ENCODE peak calls at places on chromosome 1, in eight cellular contexts. One of them, this sample, is unnamed. For H3K36me3, the result is how much of the 10 kb centered on the place peaks cover.

GRCh38 chr1:189693140-189693539 is 784.5 kb downstream of the BRINP3 start:
- DNase-seq in SK-N-SH: no peak
- DNase-seq in GM12878: no peak
- DNase-seq in transverse colon: no peak
- DNase-seq in tibial nerve: no peak
- DNase-seq in K562: no peak
- DNase-seq in stomach: no peak
- DNase-seq in sigmoid colon: no peak
- DNase-seq in this sample: no peak

GRCh38 chr1:91160363-91161075 is 138.7 kb upstream of the ZNF644 start:
- DNase-seq in SK-N-SH: no peak
- DNase-seq in GM12878: no peak
- DNase-seq in transverse colon: no peak
- DNase-seq in tibial nerve: no peak
- DNase-seq in K562: no peak
- DNase-seq in stomach: no peak
- DNase-seq in sigmoid colon: no peak
- DNase-seq in this sample: no peak

GRCh38 chr1:32808580-32808979 is 8.6 kb downstream of the YARS1 start:
- DNase-seq in SK-N-SH: no peak
- DNase-seq in GM12878: no peak
- DNase-seq in transverse colon: no peak
- DNase-seq in tibial nerve: no peak
- DNase-seq in K562: no peak
- DNase-seq in stomach: no peak
- DNase-seq in sigmoid colon: no peak
- DNase-seq in this sample: no peak

GRCh38 chr1:233440952-233441401 is 113.5 kb downstream of the MAP3K21 start:
- DNase-seq in SK-N-SH: peak
- DNase-seq in GM12878: peak
- DNase-seq in transverse colon: no peak
- DNase-seq in tibial nerve: peak
- DNase-seq in K562: peak
- DNase-seq in stomach: no peak
- DNase-seq in sigmoid colon: no peak
- DNase-seq in this sample: no peak

GRCh38 chr1:66527688-66528087 is 6.3 kb upstream of the SGIP1 start:
- DNase-seq in SK-N-SH: no peak
- DNase-seq in GM12878: no peak
- DNase-seq in transverse colon: no peak
- DNase-seq in tibial nerve: no peak
- DNase-seq in K562: no peak
- DNase-seq in stomach: no peak
- DNase-seq in sigmoid colon: no peak
- DNase-seq in this sample: no peak

GRCh38 chr1:15218287-15219279 is 28.4 kb upstream of the FHAD1 start:
- DNase-seq in SK-N-SH: peak
- DNase-seq in GM12878: peak
- DNase-seq in transverse colon: no peak
- DNase-seq in tibial nerve: no peak
- DNase-seq in K562: no peak
- DNase-seq in stomach: no peak
- DNase-seq in sigmoid colon: peak
- DNase-seq in this sample: peak

GRCh38 chr1:195604287-195604686 is 1004.0 kb downstream of the KCNT2 start:
- DNase-seq in SK-N-SH: no peak
- DNase-seq in GM12878: no peak
- DNase-seq in transverse colon: no peak
- DNase-seq in tibial nerve: no peak
- DNase-seq in K562: no peak
- DNase-seq in stomach: no peak
- DNase-seq in sigmoid colon: no peak
- DNase-seq in this sample: no peak

GRCh38 chr1:217721692-217722091 is 90.5 kb downstream of the SPATA17 start:
- DNase-seq in SK-N-SH: no peak
- DNase-seq in GM12878: no peak
- DNase-seq in transverse colon: no peak
- DNase-seq in tibial nerve: no peak
- DNase-seq in K562: no peak
- DNase-seq in stomach: no peak
- DNase-seq in sigmoid colon: no peak
- DNase-seq in this sample: no peak

GRCh38 chr1:116982319-116983004 is 19.1 kb upstream of the CD101 start:
- DNase-seq in SK-N-SH: no peak
- DNase-seq in GM12878: no peak
- DNase-seq in transverse colon: peak
- DNase-seq in tibial nerve: no peak
- DNase-seq in K562: no peak
- DNase-seq in stomach: no peak
- DNase-seq in sigmoid colon: no peak
- DNase-seq in this sample: no peak

GRCh38 chr1:4733446-4734175 is 79.2 kb downstream of the AJAP1 start:
- DNase-seq in SK-N-SH: no peak
- DNase-seq in GM12878: no peak
- DNase-seq in transverse colon: no peak
- DNase-seq in tibial nerve: no peak
- DNase-seq in K562: no peak
- DNase-seq in stomach: no peak
- DNase-seq in sigmoid colon: no peak
- DNase-seq in this sample: no peak

GRCh38 chr1:64986903-64987871 is 20.8 kb upstream of the JAK1 start:
- DNase-seq in SK-N-SH: no peak
- DNase-seq in GM12878: peak
- DNase-seq in transverse colon: no peak
- DNase-seq in tibial nerve: peak
- DNase-seq in K562: no peak
- DNase-seq in stomach: no peak
- DNase-seq in sigmoid colon: no peak
- DNase-seq in this sample: no peak

GRCh38 chr1:206529425-206529824 is 22.1 kb downstream of the RASSF5 start:
- DNase-seq in SK-N-SH: no peak
- DNase-seq in GM12878: no peak
- DNase-seq in transverse colon: no peak
- DNase-seq in tibial nerve: no peak
- DNase-seq in K562: no peak
- DNase-seq in stomach: no peak
- DNase-seq in sigmoid colon: peak
- DNase-seq in this sample: no peak

GRCh38 chr1:66275083-66275482 is 258.9 kb upstream of the SGIP1 start:
- DNase-seq in SK-N-SH: no peak
- DNase-seq in GM12878: no peak
- DNase-seq in transverse colon: no peak
- DNase-seq in tibial nerve: no peak
- DNase-seq in K562: no peak
- DNase-seq in stomach: no peak
- DNase-seq in sigmoid colon: no peak
- DNase-seq in this sample: no peak

GRCh38 chr1:114024049-114024448 is 44.8 kb downstream of the OLFML3 start:
- DNase-seq in SK-N-SH: no peak
- DNase-seq in GM12878: no peak
- DNase-seq in transverse colon: no peak
- DNase-seq in tibial nerve: no peak
- DNase-seq in K562: no peak
- DNase-seq in stomach: no peak
- DNase-seq in sigmoid colon: no peak
- DNase-seq in this sample: peak

GRCh38 chr1:165068716-165069115 is 287.8 kb downstream of the LMX1A start:
- DNase-seq in SK-N-SH: no peak
- DNase-seq in GM12878: no peak
- DNase-seq in transverse colon: no peak
- DNase-seq in tibial nerve: no peak
- DNase-seq in K562: no peak
- DNase-seq in stomach: no peak
- DNase-seq in sigmoid colon: no peak
- DNase-seq in this sample: no peak

GRCh38 chr1:1594602-1594981 is 5.3 kb downstream of the FNDC10 start:
- DNase-seq in SK-N-SH: peak
- DNase-seq in GM12878: no peak
- DNase-seq in transverse colon: no peak
- DNase-seq in tibial nerve: no peak
- DNase-seq in K562: peak
- DNase-seq in stomach: no peak
- DNase-seq in sigmoid colon: no peak
- DNase-seq in this sample: no peak
- TF ChIP-seq EP300 in SK-N-SH: no peak
- TF ChIP-seq EP300 in GM12878: no peak
- TF ChIP-seq EP300 in transverse colon: no peak
- TF ChIP-seq EP300 in tibial nerve: no peak
- TF ChIP-seq EP300 in K562: no peak
- TF ChIP-seq EP300 in stomach: no peak
- TF ChIP-seq EP300 in sigmoid colon: no peak
- TF ChIP-seq EP300 in this sample: no peak

GRCh38 chr1:216055004-216055403 is 368.2 kb downstream of the USH2A start:
- DNase-seq in SK-N-SH: no peak
- DNase-seq in GM12878: no peak
- DNase-seq in transverse colon: no peak
- DNase-seq in tibial nerve: no peak
- DNase-seq in K562: no peak
- DNase-seq in stomach: no peak
- DNase-seq in sigmoid colon: no peak
- DNase-seq in this sample: no peak
- TF ChIP-seq CTCF in SK-N-SH: no peak
- TF ChIP-seq CTCF in GM12878: no peak
- TF ChIP-seq CTCF in transverse colon: no peak
- TF ChIP-seq CTCF in tibial nerve: no peak
- TF ChIP-seq CTCF in K562: no peak
- TF ChIP-seq CTCF in stomach: no peak
- TF ChIP-seq CTCF in sigmoid colon: no peak
- TF ChIP-seq CTCF in this sample: no peak

GRCh38 chr1:93159337-93159736 is 20.9 kb downstream of the TMED5 start:
- DNase-seq in SK-N-SH: no peak
- DNase-seq in GM12878: no peak
- DNase-seq in transverse colon: no peak
- DNase-seq in tibial nerve: no peak
- DNase-seq in K562: no peak
- DNase-seq in stomach: no peak
- DNase-seq in sigmoid colon: no peak
- DNase-seq in this sample: no peak
- H3K36me3 ChIP-seq in SK-N-SH: under half
- H3K36me3 ChIP-seq in GM12878: under half
- H3K36me3 ChIP-seq in transverse colon: under half
- H3K36me3 ChIP-seq in tibial nerve: half or more
- H3K36me3 ChIP-seq in K562: half or more
- H3K36me3 ChIP-seq in stomach: half or more
- H3K36me3 ChIP-seq in sigmoid colon: under half
- H3K36me3 ChIP-seq in this sample: under half

GRCh38 chr1:9211291-9211811 is 23.2 kb upstream of the H6PD start:
- DNase-seq in SK-N-SH: no peak
- DNase-seq in GM12878: no peak
- DNase-seq in transverse colon: no peak
- DNase-seq in tibial nerve: no peak
- DNase-seq in K562: no peak
- DNase-seq in stomach: no peak
- DNase-seq in sigmoid colon: no peak
- DNase-seq in this sample: no peak
- TF ChIP-seq EP300 in SK-N-SH: no peak
- TF ChIP-seq EP300 in GM12878: no peak
- TF ChIP-seq EP300 in transverse colon: no peak
- TF ChIP-seq EP300 in tibial nerve: no peak
- TF ChIP-seq EP300 in K562: no peak
- TF ChIP-seq EP300 in stomach: no peak
- TF ChIP-seq EP300 in sigmoid colon: no peak
- TF ChIP-seq EP300 in this sample: no peak

GRCh38 chr1:230760360-230760827 is 13.2 kb downstream of the CAPN9 start:
- DNase-seq in SK-N-SH: no peak
- DNase-seq in GM12878: no peak
- DNase-seq in transverse colon: peak
- DNase-seq in tibial nerve: no peak
- DNase-seq in K562: no peak
- DNase-seq in stomach: peak
- DNase-seq in sigmoid colon: no peak
- DNase-seq in this sample: no peak
- TF ChIP-seq CTCF in SK-N-SH: no peak
- TF ChIP-seq CTCF in GM12878: peak
- TF ChIP-seq CTCF in transverse colon: no peak
- TF ChIP-seq CTCF in tibial nerve: no peak
- TF ChIP-seq CTCF in K562: peak
- TF ChIP-seq CTCF in stomach: no peak
- TF ChIP-seq CTCF in sigmoid colon: no peak
- TF ChIP-seq CTCF in this sample: no peak

DNA sequence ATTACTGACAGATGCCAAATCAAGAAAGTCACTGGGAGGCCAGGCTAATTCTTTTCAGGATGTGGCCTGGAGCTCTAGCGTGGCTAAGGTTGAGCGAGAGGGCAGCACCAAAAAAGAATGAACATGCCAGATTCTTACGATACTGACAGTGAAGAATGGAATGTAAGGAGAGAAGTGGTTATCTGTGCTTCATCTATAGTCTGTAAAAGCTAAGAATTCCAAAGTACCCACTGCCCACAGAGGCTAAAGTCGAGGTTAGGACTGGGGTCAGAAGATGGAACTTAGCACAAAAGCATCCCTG is 32.7 kb downstream of the TFAP2E start:
- DNase-seq in SK-N-SH: no peak
- DNase-seq in GM12878: no peak
- DNase-seq in transverse colon: no peak
- DNase-seq in tibial nerve: no peak
- DNase-seq in K562: no peak
- DNase-seq in stomach: no peak
- DNase-seq in sigmoid colon: no peak
- DNase-seq in this sample: no peak
- H3K36me3 ChIP-seq in SK-N-SH: half or more
- H3K36me3 ChIP-seq in GM12878: under half
- H3K36me3 ChIP-seq in transverse colon: half or more
- H3K36me3 ChIP-seq in tibial nerve: half or more
- H3K36me3 ChIP-seq in K562: half or more
- H3K36me3 ChIP-seq in stomach: half or more
- H3K36me3 ChIP-seq in sigmoid colon: under half
- H3K36me3 ChIP-seq in this sample: under half

DNA sequence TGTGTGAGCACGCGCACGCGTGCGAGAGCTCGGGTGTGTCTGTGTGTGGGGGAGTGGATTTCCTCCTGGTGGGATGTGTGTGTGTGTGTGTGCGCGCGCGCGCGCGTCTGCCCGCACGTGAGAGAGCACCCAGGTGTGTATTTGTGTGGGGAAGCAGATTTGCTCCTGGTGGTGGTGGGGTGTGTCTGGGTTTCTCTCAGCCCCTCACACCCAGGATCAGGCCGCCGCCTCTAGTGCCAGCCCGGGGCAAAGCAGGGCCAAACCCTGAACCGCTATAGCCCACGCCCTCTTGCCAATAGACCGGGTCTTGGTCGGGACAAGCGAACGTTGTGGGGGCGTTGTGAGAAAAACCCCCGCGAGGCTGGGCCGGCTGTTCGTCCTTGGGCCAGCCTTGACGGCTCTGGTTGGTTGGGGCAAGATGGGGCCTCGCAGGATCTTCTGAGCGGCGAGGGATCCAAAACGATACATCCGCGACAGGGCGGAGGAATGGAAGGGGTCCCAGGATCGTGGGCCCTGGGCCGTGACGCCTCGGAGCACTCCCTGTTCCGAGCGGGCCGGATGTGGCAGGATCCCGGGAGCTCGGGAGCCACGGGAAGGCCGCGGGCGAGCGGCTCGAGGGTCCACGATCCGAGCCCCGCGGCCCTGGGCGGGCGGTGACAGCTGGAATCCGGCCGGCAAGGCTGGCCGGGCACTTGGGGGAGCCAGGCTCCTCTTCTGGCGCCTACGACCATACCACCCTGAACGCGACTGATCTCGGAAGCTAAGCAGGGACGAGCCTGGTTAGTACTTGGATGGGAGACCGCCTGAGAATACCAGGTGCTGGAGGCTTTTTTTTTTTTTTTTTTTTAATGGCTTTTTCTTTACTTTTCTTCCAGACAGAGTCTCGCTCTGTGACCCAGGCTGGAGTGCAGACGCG is 68.2 kb downstream of the RNF187 start:
- DNase-seq in SK-N-SH: peak
- DNase-seq in GM12878: no peak
- DNase-seq in transverse colon: no peak
- DNase-seq in tibial nerve: no peak
- DNase-seq in K562: peak
- DNase-seq in stomach: no peak
- DNase-seq in sigmoid colon: no peak
- DNase-seq in this sample: no peak
- TF ChIP-seq EP300 in SK-N-SH: no peak
- TF ChIP-seq EP300 in GM12878: no peak
- TF ChIP-seq EP300 in transverse colon: no peak
- TF ChIP-seq EP300 in tibial nerve: no peak
- TF ChIP-seq EP300 in K562: no peak
- TF ChIP-seq EP300 in stomach: no peak
- TF ChIP-seq EP300 in sigmoid colon: no peak
- TF ChIP-seq EP300 in this sample: no peak